ENCODE peak calls at places on chromosomes 7 and 10, in eight cellular contexts. One of them, this sample, is unnamed.

GRCh38 chr7:39271386-39271785 is 293.7 kb downstream of the POU6F2 start:
- DNase-seq in breast epithelium: peak; percentile 66
- DNase-seq in GM12864: no peak
- DNase-seq in astrocyte: no peak
- DNase-seq in AG04450: no peak
- DNase-seq in SK-N-SH: peak; percentile 20
- DNase-seq in fibroblast of pulmonary artery: peak; percentile 13
- DNase-seq in endothelial cell: no peak
- DNase-seq in this sample: no peak

GRCh38 chr7:116398672-116399071 is 100.9 kb upstream of the CAV2 start:
- DNase-seq in breast epithelium: no peak
- DNase-seq in astrocyte: no peak
- DNase-seq in SK-N-SH: no peak
- DNase-seq in endothelial cell: no peak
- DNase-seq in GM12864: no peak
- DNase-seq in AG04450: no peak
- DNase-seq in fibroblast of pulmonary artery: no peak
- DNase-seq in this sample: no peak

GRCh38 chr10:13956826-13957225 is 370.1 kb downstream of the PRPF18 start:
- DNase-seq in astrocyte: no peak
- DNase-seq in GM12864: no peak
- DNase-seq in breast epithelium: no peak
- DNase-seq in AG04450: peak; percentile 58
- DNase-seq in endothelial cell: no peak
- DNase-seq in fibroblast of pulmonary artery: peak; percentile 81
- DNase-seq in SK-N-SH: no peak
- DNase-seq in this sample: no peak

GRCh38 chr7:47039899-47040298 is 542.0 kb downstream of the TNS3 start:
- DNase-seq in AG04450: no peak
- DNase-seq in endothelial cell: no peak
- DNase-seq in GM12864: no peak
- DNase-seq in SK-N-SH: no peak
- DNase-seq in breast epithelium: no peak
- DNase-seq in astrocyte: peak; percentile 66
- DNase-seq in fibroblast of pulmonary artery: peak; percentile 89
- DNase-seq in this sample: no peak

GRCh38 chr7:127504715-127505114 is 80.7 kb downstream of the GCC1 start:
- DNase-seq in breast epithelium: no peak
- DNase-seq in SK-N-SH: peak; percentile 42
- DNase-seq in fibroblast of pulmonary artery: peak; percentile 30
- DNase-seq in endothelial cell: peak; percentile 15
- DNase-seq in astrocyte: no peak
- DNase-seq in GM12864: no peak
- DNase-seq in AG04450: no peak
- DNase-seq in this sample: no peak

GRCh38 chr7:92567460-92567859 is 22.7 kb downstream of the FAM133B start:
- DNase-seq in GM12864: no peak
- DNase-seq in SK-N-SH: no peak
- DNase-seq in breast epithelium: no peak
- DNase-seq in AG04450: no peak
- DNase-seq in fibroblast of pulmonary artery: peak; percentile 54
- DNase-seq in endothelial cell: no peak
- DNase-seq in astrocyte: no peak
- DNase-seq in this sample: no peak

GRCh38 chr7:117972606-117973005 is 99.4 kb upstream of the CTTNBP2 start:
- DNase-seq in SK-N-SH: no peak
- DNase-seq in breast epithelium: no peak
- DNase-seq in GM12864: no peak
- DNase-seq in fibroblast of pulmonary artery: no peak
- DNase-seq in endothelial cell: no peak
- DNase-seq in AG04450: no peak
- DNase-seq in astrocyte: no peak
- DNase-seq in this sample: no peak

GRCh38 chr10:43138757-43139241 is 554 bp downstream of the CSGALNACT2 start:
- DNase-seq in astrocyte: peak; percentile 34
- DNase-seq in fibroblast of pulmonary artery: peak; percentile 47
- DNase-seq in AG04450: no peak
- DNase-seq in endothelial cell: no peak
- DNase-seq in GM12864: no peak
- DNase-seq in SK-N-SH: peak; percentile 67
- DNase-seq in breast epithelium: no peak
- DNase-seq in this sample: no peak

GRCh38 chr10:12717981-12718707 is 283.4 kb downstream of the CCDC3 start:
- DNase-seq in breast epithelium: no peak
- DNase-seq in SK-N-SH: no peak
- DNase-seq in GM12864: no peak
- DNase-seq in AG04450: no peak
- DNase-seq in fibroblast of pulmonary artery: no peak
- DNase-seq in astrocyte: peak; percentile 31
- DNase-seq in endothelial cell: no peak
- DNase-seq in this sample: no peak
- TF ChIP-seq CTCF in breast epithelium: no peak
- TF ChIP-seq CTCF in SK-N-SH: peak; percentile 22
- TF ChIP-seq CTCF in GM12864: no peak
- TF ChIP-seq CTCF in AG04450: no peak
- TF ChIP-seq CTCF in fibroblast of pulmonary artery: peak; percentile 7
- TF ChIP-seq CTCF in astrocyte: peak; percentile 4
- TF ChIP-seq CTCF in endothelial cell: no peak
- TF ChIP-seq CTCF in this sample: no peak

GRCh38 chr10:18233775-18234174 is 93.6 kb downstream of the CACNB2 start:
- DNase-seq in endothelial cell: peak; percentile 10
- DNase-seq in AG04450: no peak
- DNase-seq in fibroblast of pulmonary artery: no peak
- DNase-seq in breast epithelium: no peak
- DNase-seq in GM12864: no peak
- DNase-seq in astrocyte: no peak
- DNase-seq in SK-N-SH: peak; percentile 21
- DNase-seq in this sample: no peak
- TF ChIP-seq CTCF in endothelial cell: peak; percentile 21
- TF ChIP-seq CTCF in AG04450: no peak
- TF ChIP-seq CTCF in fibroblast of pulmonary artery: no peak
- TF ChIP-seq CTCF in breast epithelium: no peak
- TF ChIP-seq CTCF in GM12864: no peak
- TF ChIP-seq CTCF in astrocyte: no peak
- TF ChIP-seq CTCF in SK-N-SH: no peak
- TF ChIP-seq CTCF in this sample: peak; percentile 31

GRCh38 chr10:124875596-124875995 is 66.3 kb upstream of the ZRANB1 start:
- DNase-seq in breast epithelium: no peak
- DNase-seq in AG04450: no peak
- DNase-seq in GM12864: no peak
- DNase-seq in astrocyte: peak; percentile 25
- DNase-seq in SK-N-SH: no peak
- DNase-seq in fibroblast of pulmonary artery: peak; percentile 42
- DNase-seq in endothelial cell: no peak
- DNase-seq in this sample: no peak
- TF ChIP-seq CTCF in breast epithelium: no peak
- TF ChIP-seq CTCF in AG04450: peak; percentile 52
- TF ChIP-seq CTCF in GM12864: no peak
- TF ChIP-seq CTCF in astrocyte: peak; percentile 18
- TF ChIP-seq CTCF in SK-N-SH: peak; percentile 24
- TF ChIP-seq CTCF in fibroblast of pulmonary artery: peak; percentile 35
- TF ChIP-seq CTCF in endothelial cell: no peak
- TF ChIP-seq CTCF in this sample: no peak

GRCh38 chr7:41205600-41205999 is 497.3 kb downstream of the INHBA start:
- DNase-seq in endothelial cell: no peak
- DNase-seq in fibroblast of pulmonary artery: no peak
- DNase-seq in astrocyte: no peak
- DNase-seq in GM12864: peak; percentile 26
- DNase-seq in SK-N-SH: no peak
- DNase-seq in breast epithelium: no peak
- DNase-seq in AG04450: no peak
- DNase-seq in this sample: no peak

GRCh38 chr7:41206267-41206666 is 496.6 kb downstream of the INHBA start:
- DNase-seq in GM12864: no peak
- DNase-seq in AG04450: no peak
- DNase-seq in astrocyte: no peak
- DNase-seq in endothelial cell: no peak
- DNase-seq in SK-N-SH: no peak
- DNase-seq in fibroblast of pulmonary artery: no peak
- DNase-seq in breast epithelium: no peak
- DNase-seq in this sample: no peak

GRCh38 chr7:41203542-41203941 is 499.3 kb downstream of the INHBA start:
- DNase-seq in GM12864: no peak
- DNase-seq in AG04450: no peak
- DNase-seq in endothelial cell: no peak
- DNase-seq in fibroblast of pulmonary artery: no peak
- DNase-seq in breast epithelium: no peak
- DNase-seq in SK-N-SH: no peak
- DNase-seq in astrocyte: no peak
- DNase-seq in this sample: no peak

GRCh38 chr7:41207141-41207540 is 495.7 kb downstream of the INHBA start:
- DNase-seq in GM12864: no peak
- DNase-seq in endothelial cell: no peak
- DNase-seq in breast epithelium: no peak
- DNase-seq in SK-N-SH: no peak
- DNase-seq in AG04450: no peak
- DNase-seq in fibroblast of pulmonary artery: no peak
- DNase-seq in astrocyte: no peak
- DNase-seq in this sample: no peak
- TF ChIP-seq CTCF in GM12864: no peak
- TF ChIP-seq CTCF in endothelial cell: no peak
- TF ChIP-seq CTCF in breast epithelium: no peak
- TF ChIP-seq CTCF in SK-N-SH: no peak
- TF ChIP-seq CTCF in AG04450: no peak
- TF ChIP-seq CTCF in fibroblast of pulmonary artery: no peak
- TF ChIP-seq CTCF in astrocyte: no peak
- TF ChIP-seq CTCF in this sample: no peak